ENCODE peak calls at places on chromosomes 11 and 22, in seven cellular contexts. T is AG04450, Y is mesenchymal stem cell, F is heart right ventricle, R is gastrocnemius medialis, W is A549, G is spleen. E is an unnamed sample. For H3K9me3, the result is how much of the 10 kb centered on the place peaks cover.

GRCh38 chr11:9802291-9802861 is 138.5 kb downstream of the SWAP70 start:
- DNase-seq in W (no peak), G (no peak), R (no peak), Y (peak), F (no peak), T (peak), E (no peak)

GRCh38 chr11:57647368-57647767 is 2.3 kb downstream of the YPEL4 start:
- DNase-seq in Y (no peak), G (no peak), F (no peak), T (no peak), W (no peak), R (no peak), E (no peak)

GRCh38 chr22:49202226-49202625 is 625.4 kb downstream of the BRD1 start:
- DNase-seq in R (peak), F (no peak), G (peak), Y (no peak), W (no peak), T (no peak), E (peak)

GRCh38 chr11:86671386-86672006 is 920 bp downstream of the ME3 start:
- DNase-seq in W (peak), G (peak), F (peak), R (peak), T (no peak), Y (no peak), E (peak)

GRCh38 chr11:97691061-97691460 is 1301.2 kb downstream of the JRKL start:
- DNase-seq in F (no peak), R (no peak), Y (no peak), G (no peak), W (no peak), T (no peak), E (no peak)

GRCh38 chr11:115127790-115128189 is 376.4 kb downstream of the CADM1 start:
- DNase-seq in R (no peak), Y (no peak), W (no peak), T (no peak), G (no peak), F (no peak), E (no peak)

GRCh38 chr11:28767574-28767973 is 659.4 kb downstream of the METTL15 start:
- DNase-seq in G (no peak), R (no peak), W (peak), T (no peak), F (no peak), Y (peak), E (peak)

GRCh38 chr22:29733362-29734322 is 13.8 kb downstream of the CABP7 start:
- DNase-seq in F (no peak), R (peak), T (no peak), G (no peak), Y (peak), W (no peak), E (no peak)

GRCh38 chr22:22939537-22940368 is 52.1 kb downstream of the IGLL5 start:
- DNase-seq in R (no peak), Y (no peak), G (peak), F (no peak), W (no peak), T (no peak), E (peak)

GRCh38 chr22:29750559-29750958 is 16.2 kb downstream of the ZMAT5 start:
- DNase-seq in F (no peak), R (no peak), W (no peak), Y (no peak), G (no peak), T (no peak), E (no peak)

GRCh38 chr11:96254087-96254486 is 88.9 kb downstream of the MAML2 start:
- DNase-seq in W (no peak), T (no peak), F (peak), Y (peak), R (no peak), G (no peak), E (no peak)

GRCh38 chr11:128686745-128687177 is 7.1 kb upstream of the FLI1 start:
- DNase-seq in G (peak), Y (peak), W (peak), T (no peak), R (no peak), F (no peak), E (no peak)

GRCh38 chr11:17770917-17771316 is 36.3 kb downstream of the KCNC1 start:
- DNase-seq in F (no peak), T (no peak), G (no peak), R (no peak), W (no peak), Y (peak), E (no peak)

GRCh38 chr22:20012741-20013331 is 3.8 kb downstream of the ARVCF start:
- DNase-seq in G (peak), T (no peak), R (no peak), Y (no peak), F (no peak), W (no peak), E (no peak)

GRCh38 chr11:13375798-13376197 is 87.2 kb downstream of the BTBD10 start:
- DNase-seq in G (no peak), R (no peak), F (no peak), W (no peak), Y (no peak), T (no peak), E (no peak)

GRCh38 chr11:95682552-95682951 is 107.0 kb downstream of the FAM76B start:
- DNase-seq in T (no peak), W (no peak), G (no peak), R (no peak), F (peak), Y (no peak), E (no peak)

GRCh38 chr11:40338739-40339138 is 1120.7 kb downstream of the LRRC4C start:
- DNase-seq in F (no peak), W (peak), T (peak), G (no peak), Y (peak), R (no peak), E (peak)

GRCh38 chr11:94128171-94128745 is 383 bp upstream of the PANX1 start:
- DNase-seq in T (no peak), R (no peak), F (no peak), W (no peak), G (peak), Y (no peak), E (no peak)

GRCh38 chr11:121451178-121451981 is 734 bp upstream of the SORL1 start:
- DNase-seq in R (no peak), Y (no peak), G (peak), F (no peak), W (no peak), T (no peak), E (no peak)

GRCh38 chr11:99693941-99694492 is 673.3 kb downstream of the CNTN5 start:
- DNase-seq in Y (peak), F (no peak), R (no peak), W (peak), G (no peak), T (peak), E (peak)

GRCh38 chr11:1740786-1741530 is 9.4 kb downstream of the IFITM10 start:
- DNase-seq in R (no peak), T (no peak), G (peak), W (no peak), Y (no peak), F (no peak), E (no peak)

GRCh38 chr11:20661850-20662249 is 7.5 kb upstream of the NELL1 start:
- DNase-seq in F (no peak), G (no peak), T (no peak), R (no peak), W (no peak), Y (no peak), E (no peak)

GRCh38 chr11:95337972-95338429 is 107.0 kb upstream of the SESN3 start:
- DNase-seq in G (no peak), Y (no peak), T (no peak), W (no peak), R (no peak), F (no peak), E (no peak)

GRCh38 chr11:1121343-1122331 is 36.1 kb upstream of the MUC5AC start:
- DNase-seq in T (no peak), R (no peak), Y (no peak), F (no peak), G (peak), W (no peak), E (peak)

GRCh38 chr22:26395926-26396325 is 33.1 kb upstream of the ASPHD2 start:
- DNase-seq in Y (no peak), R (no peak), G (no peak), T (no peak), W (no peak), F (no peak), E (no peak)

GRCh38 chr22:25497269-25497668 is 67.2 kb upstream of the GRK3 start:
- DNase-seq in W (no peak), G (no peak), T (no peak), F (peak), Y (peak), R (no peak), E (no peak)

GRCh38 chr22:33496112-33496511 is 424.2 kb downstream of the LARGE1 start:
- DNase-seq in T (no peak), F (no peak), G (no peak), Y (no peak), R (no peak), W (no peak), E (no peak)

GRCh38 chr22:40654522-40655167 is 18.1 kb upstream of the MRTFA start:
- DNase-seq in T (no peak), Y (peak), W (peak), R (peak), G (no peak), F (peak), E (no peak)

GRCh38 chr22:22235564-22235963 is 9.0 kb upstream of the VPREB1 start:
- DNase-seq in R (no peak), Y (no peak), F (no peak), T (no peak), G (no peak), W (peak), E (no peak)

GRCh38 chr11:118790357-118791014 is 478 bp downstream of the DDX6 start:
- DNase-seq in Y (peak), F (peak), R (peak), G (peak), T (no peak), W (peak), E (peak)

GRCh38 chr11:61964941-61965282 is 2.5 kb downstream of the FTH1 start:
- DNase-seq in Y (no peak), R (no peak), W (no peak), F (no peak), T (no peak), G (no peak), E (no peak)

GRCh38 chr22:25360891-25361645 is 141.6 kb downstream of the CRYBB2 start:
- DNase-seq in G (peak), R (peak), T (no peak), F (no peak), Y (no peak), W (no peak), E (no peak)

GRCh38 chr22:18119409-18120110 is 9.0 kb downstream of the TUBA8 start:
- DNase-seq in F (peak), Y (no peak), G (no peak), R (peak), W (no peak), T (no peak), E (no peak)

GRCh38 chr22:22683668-22684361 is 39.4 kb downstream of the GGTLC2 start:
- DNase-seq in R (no peak), F (no peak), Y (no peak), T (no peak), G (peak), W (no peak), E (no peak)

GRCh38 chr11:1574256-1575242 is 2.5 kb upstream of the DUSP8 start:
- DNase-seq in G (peak), R (peak), Y (peak), T (no peak), F (no peak), W (peak), E (no peak)

GRCh38 chr11:123624974-123625373 is 29.4 kb downstream of the SCN3B start:
- DNase-seq in F (no peak), Y (no peak), R (no peak), G (no peak), W (no peak), T (no peak), E (no peak)

GRCh38 chr22:39117585-39118191 is 20.6 kb downstream of the APOBEC3H start:
- DNase-seq in G (peak), T (no peak), R (no peak), F (peak), W (peak), Y (peak), E (no peak)

DNA sequence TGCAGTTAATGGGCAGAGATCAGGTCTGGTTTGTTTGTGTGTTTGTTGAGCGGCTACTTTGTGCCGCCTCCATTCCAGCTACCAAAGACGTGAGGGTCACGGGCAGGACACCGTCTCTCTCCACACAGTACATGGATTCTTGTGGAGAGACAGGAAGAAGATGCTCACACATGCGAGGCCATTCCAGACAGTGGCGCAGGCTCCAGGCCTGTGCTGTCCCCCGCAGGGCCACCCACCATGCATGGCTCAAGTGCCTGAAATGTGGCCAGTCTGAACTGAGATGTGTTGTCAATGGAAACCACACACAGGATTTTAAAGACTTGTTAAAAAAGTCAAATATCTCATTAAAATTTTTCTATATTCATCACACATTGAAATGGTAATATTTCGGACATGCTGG is 848.3 kb downstream of the TBC1D22A start:
- DNase-seq in T (no peak), W (no peak), G (peak), Y (no peak), R (no peak), F (no peak), E (no peak)
- H3K9me3 ChIP-seq in T (half or more), W (under half), G (under half), Y (under half), R (under half), F (under half), E (under half)

GRCh38 chr22:44451016-44451415 is 47.0 kb downstream of the RTL6 start:
- DNase-seq in F (no peak), G (peak), R (no peak), Y (no peak), W (no peak), T (no peak), E (no peak)

GRCh38 chr22:44449683-44450425 is 48.2 kb downstream of the RTL6 start:
- DNase-seq in Y (no peak), T (no peak), R (no peak), F (no peak), W (no peak), G (peak), E (no peak)

GRCh38 chr22:44450503-44450902 is 47.5 kb downstream of the RTL6 start:
- DNase-seq in W (no peak), T (no peak), Y (no peak), F (no peak), G (peak), R (no peak), E (no peak)

GRCh38 chr22:44448271-44448780 is 49.7 kb downstream of the RTL6 start:
- DNase-seq in G (peak), W (peak), Y (peak), F (peak), R (peak), T (peak), E (peak)

DNA sequence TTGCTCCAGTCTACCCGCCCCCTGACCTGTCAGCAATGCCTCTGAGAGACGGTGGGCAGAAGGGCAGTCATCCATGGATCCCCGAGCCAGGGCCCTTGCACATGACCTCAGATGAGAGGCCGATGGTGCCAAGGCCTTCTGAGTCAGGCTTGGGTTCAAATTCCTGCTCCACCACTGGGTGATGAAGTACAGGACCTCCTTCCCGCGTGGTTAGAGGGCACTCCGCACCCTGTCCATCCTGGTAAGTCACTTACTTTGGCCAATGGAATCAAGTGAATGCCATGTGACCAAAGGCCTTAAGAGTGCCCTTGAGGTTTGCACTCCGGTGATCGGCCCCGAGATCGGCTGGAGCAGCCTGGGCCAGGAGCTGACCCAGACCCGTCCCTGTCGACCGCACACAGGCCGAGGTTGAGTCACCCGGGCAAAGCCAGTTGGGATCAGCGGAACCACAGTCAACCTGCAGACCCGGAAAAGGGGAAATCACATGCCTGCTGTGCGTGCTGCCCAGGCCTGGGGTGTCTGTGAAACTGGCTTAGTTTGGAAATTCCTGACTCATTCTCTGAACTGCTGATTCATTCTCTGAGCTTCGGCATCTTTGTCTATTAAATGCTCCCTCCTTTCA is 48.9 kb downstream of the RTL6 start:
- DNase-seq in W (peak), R (no peak), T (peak), F (no peak), G (peak), Y (peak), E (peak)
- H3K27ac ChIP-seq in W (peak), R (no peak), T (peak), F (no peak), G (no peak), Y (peak), E (peak)

DNA sequence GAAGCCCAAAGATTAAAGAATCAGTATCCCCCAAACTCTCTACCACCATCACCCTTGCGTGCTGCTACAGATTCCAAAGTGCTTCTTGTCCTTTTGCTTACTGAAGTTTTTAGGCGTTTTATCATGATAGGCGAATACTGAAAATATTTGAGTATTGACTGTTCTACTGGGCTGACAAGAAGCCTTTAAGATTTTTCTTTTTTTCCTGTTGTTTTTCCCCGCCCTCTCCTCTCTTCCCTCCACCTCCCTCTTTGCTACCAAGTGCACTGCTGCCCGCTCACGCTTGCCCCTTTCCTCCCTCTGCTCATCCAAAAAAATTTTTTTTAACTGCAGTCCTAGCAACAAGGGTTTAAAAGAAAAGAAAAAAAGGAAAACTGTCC is 672 bp downstream of the SPCS2 start:
- DNase-seq in F (no peak), Y (peak), R (no peak), T (no peak), G (no peak), W (no peak), E (no peak)
- H3K9me3 ChIP-seq in F (under half), Y (under half), R (under half), T (under half), G (under half), W (under half), E (under half)

DNA sequence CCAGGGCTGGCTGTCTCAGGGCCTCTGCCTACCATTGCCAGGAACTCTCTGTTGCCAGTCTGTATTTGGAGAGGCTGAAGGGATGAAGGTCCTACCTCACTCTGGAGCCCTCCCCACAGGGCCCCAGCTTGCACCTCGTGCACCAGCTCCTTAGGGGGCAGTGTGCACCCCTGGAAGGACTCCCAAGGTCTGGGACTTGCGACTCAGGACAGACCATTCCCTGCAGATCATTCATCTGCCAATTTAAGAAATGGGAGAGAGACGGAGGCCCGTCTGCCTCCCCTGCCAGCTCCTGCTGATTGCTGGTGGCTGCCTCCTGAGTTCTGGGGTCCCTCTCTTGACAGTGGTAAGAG is 27.5 kb upstream of the MALAT1 start:
- DNase-seq in Y (peak), W (peak), R (peak), G (peak), F (peak), T (no peak), E (peak)
- H3K27ac ChIP-seq in Y (peak), W (peak), R (peak), G (peak), F (peak), T (peak), E (peak)

GRCh38 chr11:92153542-92153941 is 71.1 kb upstream of the FAT3 start:
- DNase-seq in R (no peak), W (no peak), Y (no peak), F (no peak), G (no peak), T (no peak), E (no peak)
- H3K9me3 ChIP-seq in R (under half), W (under half), Y (under half), F (under half), G (under half), T (under half), E (under half)

GRCh38 chr11:111303476-111303875 is 5.1 kb downstream of the POU2AF3 start:
- DNase-seq in Y (no peak), W (peak), F (no peak), G (no peak), R (no peak), T (no peak), E (no peak)
- H3K27ac ChIP-seq in Y (no peak), W (peak), F (no peak), G (no peak), R (no peak), T (no peak), E (no peak)

E was measured in SJSA1.